ENCODE peak calls at places on chromosomes 3 and 15, in four cellular contexts. A, C, G and F are unnamed samples.

GRCh38 chr3:24161841-24162240 is 216.8 kb downstream of the NR1D2 start:
- DNase-seq in G (no peak), A (no peak), C (no peak), F (peak)

GRCh38 chr15:34119291-34119690 is 17.4 kb downstream of the PGBD4 start:
- DNase-seq in C (no peak), A (no peak), G (no peak), F (no peak)

GRCh38 chr3:56974242-56974945 is 86.1 kb upstream of the SPATA12 start:
- DNase-seq in G (no peak), C (no peak), A (no peak), F (no peak)

GRCh38 chr3:88034463-88034862 is 24.3 kb downstream of the CGGBP1 start:
- DNase-seq in G (no peak), C (no peak), A (no peak), F (no peak)

GRCh38 chr3:54882114-54882833 is 45.6 kb downstream of the LRTM1 start:
- DNase-seq in G (no peak), C (no peak), A (peak), F (peak)

GRCh38 chr3:40911928-40912327 is 287.4 kb upstream of the CTNNB1 start:
- DNase-seq in C (no peak), A (no peak), G (no peak), F (no peak)

GRCh38 chr15:96497951-96498350 is 167.5 kb downstream of the NR2F2 start:
- DNase-seq in C (no peak), A (no peak), G (no peak), F (no peak)

GRCh38 chr3:99542771-99543518 is 95.4 kb upstream of the COL8A1 start:
- DNase-seq in C (peak), A (no peak), G (no peak), F (no peak)